ENCODE peak calls at places on chromosomes 6 and 20, in eight cellular contexts. One of them, this sample, is unnamed.
A peak's percentile ranks its signal among the peaks of the same experiment; 100 is the strongest.

GRCh38 chr6:12608016-12608860 is 108.3 kb upstream of the PHACTR1 start:
- DNase-seq in HEK293T: no peak
- DNase-seq in right cardiac atrium: no peak
- DNase-seq in pancreas: no peak
- DNase-seq in activated T-helper 1 cell treated with Interleukin-2 at 50 U/mL for 16 hours: no peak
- DNase-seq in astrocyte of the spinal cord: peak; percentile 28
- DNase-seq in bronchial epithelial cell: peak; percentile 54
- DNase-seq in ELR: peak; percentile 71
- DNase-seq in this sample: no peak

GRCh38 chr6:112231609-112232060 is 22.7 kb downstream of the LAMA4 start:
- DNase-seq in HEK293T: peak; percentile 49
- DNase-seq in right cardiac atrium: no peak
- DNase-seq in pancreas: no peak
- DNase-seq in activated T-helper 1 cell treated with Interleukin-2 at 50 U/mL for 16 hours: no peak
- DNase-seq in astrocyte of the spinal cord: no peak
- DNase-seq in bronchial epithelial cell: peak; percentile 64
- DNase-seq in ELR: no peak
- DNase-seq in this sample: no peak

GRCh38 chr20:50071039-50071888 is 41.7 kb downstream of the UBE2V1 start:
- DNase-seq in HEK293T: peak; percentile 94
- DNase-seq in right cardiac atrium: peak; percentile 91
- DNase-seq in pancreas: peak; percentile 76
- DNase-seq in activated T-helper 1 cell treated with Interleukin-2 at 50 U/mL for 16 hours: peak; percentile 86
- DNase-seq in astrocyte of the spinal cord: peak; percentile 74
- DNase-seq in bronchial epithelial cell: peak; percentile 53
- DNase-seq in ELR: peak; percentile 88
- DNase-seq in this sample: peak; percentile 60

GRCh38 chr6:33906413-33906812 is 102.6 kb upstream of the MLN start:
- DNase-seq in HEK293T: no peak
- DNase-seq in right cardiac atrium: no peak
- DNase-seq in pancreas: no peak
- DNase-seq in activated T-helper 1 cell treated with Interleukin-2 at 50 U/mL for 16 hours: no peak
- DNase-seq in astrocyte of the spinal cord: no peak
- DNase-seq in bronchial epithelial cell: peak; percentile 18
- DNase-seq in ELR: no peak
- DNase-seq in this sample: no peak

GRCh38 chr20:549720-550496 is 6.3 kb upstream of the CSNK2A1 start:
- DNase-seq in HEK293T: no peak
- DNase-seq in right cardiac atrium: no peak
- DNase-seq in pancreas: no peak
- DNase-seq in activated T-helper 1 cell treated with Interleukin-2 at 50 U/mL for 16 hours: no peak
- DNase-seq in astrocyte of the spinal cord: no peak
- DNase-seq in bronchial epithelial cell: no peak
- DNase-seq in ELR: no peak
- DNase-seq in this sample: no peak

GRCh38 chr20:62386383-62387218 is at the start of gene RPS21:
- DNase-seq in HEK293T: peak; percentile 95
- DNase-seq in right cardiac atrium: peak; percentile 95
- DNase-seq in pancreas: peak; percentile 93
- DNase-seq in activated T-helper 1 cell treated with Interleukin-2 at 50 U/mL for 16 hours: peak; percentile 90
- DNase-seq in astrocyte of the spinal cord: peak; percentile 88
- DNase-seq in bronchial epithelial cell: peak; percentile 78
- DNase-seq in ELR: peak; percentile 95
- DNase-seq in this sample: peak; percentile 91

GRCh38 chr20:8151371-8151770 is 19.3 kb downstream of the PLCB1 start:
- DNase-seq in HEK293T: no peak
- DNase-seq in right cardiac atrium: no peak
- DNase-seq in pancreas: no peak
- DNase-seq in activated T-helper 1 cell treated with Interleukin-2 at 50 U/mL for 16 hours: no peak
- DNase-seq in astrocyte of the spinal cord: peak; percentile 37
- DNase-seq in bronchial epithelial cell: no peak
- DNase-seq in ELR: no peak
- DNase-seq in this sample: no peak

GRCh38 chr6:26225848-26226590 is 138.8 kb downstream of the HFE start:
- DNase-seq in HEK293T: no peak
- DNase-seq in right cardiac atrium: no peak
- DNase-seq in pancreas: no peak
- DNase-seq in activated T-helper 1 cell treated with Interleukin-2 at 50 U/mL for 16 hours: no peak
- DNase-seq in astrocyte of the spinal cord: no peak
- DNase-seq in bronchial epithelial cell: no peak
- DNase-seq in ELR: no peak
- DNase-seq in this sample: no peak

GRCh38 chr20:2403291-2404052 is 22.8 kb downstream of the TGM6 start:
- DNase-seq in HEK293T: no peak
- DNase-seq in right cardiac atrium: no peak
- DNase-seq in pancreas: no peak
- DNase-seq in activated T-helper 1 cell treated with Interleukin-2 at 50 U/mL for 16 hours: no peak
- DNase-seq in astrocyte of the spinal cord: no peak
- DNase-seq in bronchial epithelial cell: no peak
- DNase-seq in ELR: no peak
- DNase-seq in this sample: no peak

GRCh38 chr6:142275146-142276006 is 26.4 kb upstream of the ADGRG6 start:
- DNase-seq in HEK293T: no peak
- DNase-seq in right cardiac atrium: no peak
- DNase-seq in pancreas: no peak
- DNase-seq in activated T-helper 1 cell treated with Interleukin-2 at 50 U/mL for 16 hours: no peak
- DNase-seq in astrocyte of the spinal cord: peak; percentile 3
- DNase-seq in bronchial epithelial cell: peak; percentile 69
- DNase-seq in ELR: peak; percentile 61
- DNase-seq in this sample: no peak

GRCh38 chr6:593139-593906 is 63.6 kb downstream of the HUS1B start:
- DNase-seq in HEK293T: peak; percentile 46
- DNase-seq in right cardiac atrium: peak; percentile 27
- DNase-seq in pancreas: peak; percentile 11
- DNase-seq in activated T-helper 1 cell treated with Interleukin-2 at 50 U/mL for 16 hours: peak; percentile 20
- DNase-seq in astrocyte of the spinal cord: peak; percentile 67
- DNase-seq in bronchial epithelial cell: peak; percentile 48
- DNase-seq in ELR: peak; percentile 74
- DNase-seq in this sample: no peak

GRCh38 chr6:132797975-132798819 is at the start of gene SLC18B1:
- DNase-seq in HEK293T: peak; percentile 57
- DNase-seq in right cardiac atrium: peak; percentile 71
- DNase-seq in pancreas: peak; percentile 50
- DNase-seq in activated T-helper 1 cell treated with Interleukin-2 at 50 U/mL for 16 hours: peak; percentile 37
- DNase-seq in astrocyte of the spinal cord: peak; percentile 49
- DNase-seq in bronchial epithelial cell: peak; percentile 31
- DNase-seq in ELR: peak; percentile 68
- DNase-seq in this sample: peak; percentile 50

GRCh38 chr20:764255-764654 is 4.0 kb downstream of the SLC52A3 start:
- DNase-seq in HEK293T: no peak
- DNase-seq in right cardiac atrium: no peak
- DNase-seq in pancreas: no peak
- DNase-seq in activated T-helper 1 cell treated with Interleukin-2 at 50 U/mL for 16 hours: no peak
- DNase-seq in astrocyte of the spinal cord: no peak
- DNase-seq in bronchial epithelial cell: no peak
- DNase-seq in ELR: no peak
- DNase-seq in this sample: no peak

GRCh38 chr20:63060057-63060991 is 53.6 kb upstream of the BHLHE23 start:
- DNase-seq in HEK293T: no peak
- DNase-seq in right cardiac atrium: no peak
- DNase-seq in pancreas: no peak
- DNase-seq in activated T-helper 1 cell treated with Interleukin-2 at 50 U/mL for 16 hours: no peak
- DNase-seq in astrocyte of the spinal cord: no peak
- DNase-seq in bronchial epithelial cell: no peak
- DNase-seq in ELR: peak; percentile 71
- DNase-seq in this sample: no peak

GRCh38 chr20:36378686-36379085 is 72.5 kb downstream of the DLGAP4 start:
- DNase-seq in HEK293T: no peak
- DNase-seq in right cardiac atrium: no peak
- DNase-seq in pancreas: no peak
- DNase-seq in activated T-helper 1 cell treated with Interleukin-2 at 50 U/mL for 16 hours: no peak
- DNase-seq in astrocyte of the spinal cord: no peak
- DNase-seq in bronchial epithelial cell: no peak
- DNase-seq in ELR: no peak
- DNase-seq in this sample: no peak

GRCh38 chr6:159836294-159837140 is 36.4 kb downstream of the PNLDC1 start:
- DNase-seq in HEK293T: no peak
- DNase-seq in right cardiac atrium: peak; percentile 74
- DNase-seq in pancreas: no peak
- DNase-seq in activated T-helper 1 cell treated with Interleukin-2 at 50 U/mL for 16 hours: no peak
- DNase-seq in astrocyte of the spinal cord: no peak
- DNase-seq in bronchial epithelial cell: no peak
- DNase-seq in ELR: no peak
- DNase-seq in this sample: peak; percentile 23

GRCh38 chr6:14458669-14459266 is 341.2 kb downstream of the CD83 start:
- DNase-seq in HEK293T: no peak
- DNase-seq in right cardiac atrium: no peak
- DNase-seq in pancreas: no peak
- DNase-seq in activated T-helper 1 cell treated with Interleukin-2 at 50 U/mL for 16 hours: no peak
- DNase-seq in astrocyte of the spinal cord: peak; percentile 86
- DNase-seq in bronchial epithelial cell: peak; percentile 84
- DNase-seq in ELR: peak; percentile 81
- DNase-seq in this sample: no peak

GRCh38 chr6:30837870-30838269 is 46.4 kb upstream of the DDR1 start:
- DNase-seq in HEK293T: no peak
- DNase-seq in right cardiac atrium: no peak
- DNase-seq in pancreas: no peak
- DNase-seq in activated T-helper 1 cell treated with Interleukin-2 at 50 U/mL for 16 hours: no peak
- DNase-seq in astrocyte of the spinal cord: no peak
- DNase-seq in bronchial epithelial cell: no peak
- DNase-seq in ELR: no peak
- DNase-seq in this sample: no peak

GRCh38 chr20:51712501-51713212 is 55.5 kb downstream of the ATP9A start:
- DNase-seq in HEK293T: peak; percentile 46
- DNase-seq in right cardiac atrium: no peak
- DNase-seq in pancreas: peak; percentile 8
- DNase-seq in activated T-helper 1 cell treated with Interleukin-2 at 50 U/mL for 16 hours: no peak
- DNase-seq in astrocyte of the spinal cord: peak; percentile 27
- DNase-seq in bronchial epithelial cell: peak; percentile 15
- DNase-seq in ELR: peak; percentile 51
- DNase-seq in this sample: no peak

GRCh38 chr20:47220161-47220582 is 136.3 kb downstream of the ZMYND8 start:
- DNase-seq in HEK293T: peak; percentile 71
- DNase-seq in right cardiac atrium: peak; percentile 33
- DNase-seq in pancreas: no peak
- DNase-seq in activated T-helper 1 cell treated with Interleukin-2 at 50 U/mL for 16 hours: no peak
- DNase-seq in astrocyte of the spinal cord: no peak
- DNase-seq in bronchial epithelial cell: no peak
- DNase-seq in ELR: peak; percentile 61
- DNase-seq in this sample: no peak

GRCh38 chr6:56708810-56709597 is 66.3 kb upstream of the DST start:
- DNase-seq in HEK293T: peak; percentile 19
- DNase-seq in right cardiac atrium: no peak
- DNase-seq in pancreas: no peak
- DNase-seq in activated T-helper 1 cell treated with Interleukin-2 at 50 U/mL for 16 hours: no peak
- DNase-seq in astrocyte of the spinal cord: peak; percentile 90
- DNase-seq in bronchial epithelial cell: peak; percentile 64
- DNase-seq in ELR: peak; percentile 92
- DNase-seq in this sample: no peak

GRCh38 chr6:71879016-71879415 is 7.3 kb upstream of the RIMS1 start:
- DNase-seq in HEK293T: no peak
- DNase-seq in right cardiac atrium: no peak
- DNase-seq in pancreas: no peak
- DNase-seq in activated T-helper 1 cell treated with Interleukin-2 at 50 U/mL for 16 hours: no peak
- DNase-seq in astrocyte of the spinal cord: no peak
- DNase-seq in bronchial epithelial cell: no peak
- DNase-seq in ELR: no peak
- DNase-seq in this sample: no peak

GRCh38 chr20:51014797-51015722 is 7.8 kb downstream of the KCNG1 start:
- DNase-seq in HEK293T: peak; percentile 78
- DNase-seq in right cardiac atrium: peak; percentile 27
- DNase-seq in pancreas: peak; percentile 22
- DNase-seq in activated T-helper 1 cell treated with Interleukin-2 at 50 U/mL for 16 hours: no peak
- DNase-seq in astrocyte of the spinal cord: peak; percentile 60
- DNase-seq in bronchial epithelial cell: peak; percentile 49
- DNase-seq in ELR: peak; percentile 82
- DNase-seq in this sample: no peak

GRCh38 chr6:127341471-127342202 is 1.8 kb downstream of the ECHDC1 start:
- DNase-seq in HEK293T: no peak
- DNase-seq in right cardiac atrium: no peak
- DNase-seq in pancreas: no peak
- DNase-seq in activated T-helper 1 cell treated with Interleukin-2 at 50 U/mL for 16 hours: no peak
- DNase-seq in astrocyte of the spinal cord: no peak
- DNase-seq in bronchial epithelial cell: no peak
- DNase-seq in ELR: no peak
- DNase-seq in this sample: no peak

GRCh38 chr20:12072945-12073245 is 155.2 kb downstream of the BTBD3 start:
- DNase-seq in HEK293T: no peak
- DNase-seq in right cardiac atrium: no peak
- DNase-seq in pancreas: no peak
- DNase-seq in activated T-helper 1 cell treated with Interleukin-2 at 50 U/mL for 16 hours: no peak
- DNase-seq in astrocyte of the spinal cord: peak; percentile 75
- DNase-seq in bronchial epithelial cell: no peak
- DNase-seq in ELR: no peak
- DNase-seq in this sample: no peak

GRCh38 chr6:134537146-134537555 is 219.2 kb upstream of the SGK1 start:
- DNase-seq in HEK293T: no peak
- DNase-seq in right cardiac atrium: no peak
- DNase-seq in pancreas: no peak
- DNase-seq in activated T-helper 1 cell treated with Interleukin-2 at 50 U/mL for 16 hours: no peak
- DNase-seq in astrocyte of the spinal cord: peak; percentile 93
- DNase-seq in bronchial epithelial cell: peak; percentile 100
- DNase-seq in ELR: peak; percentile 98
- DNase-seq in this sample: no peak